ENCODE peak calls at places on chromosome 4, in nine cellular contexts. One of them, this sample, is unnamed.

GRCh38 chr4:138161351-138161750 is 80.8 kb downstream of the SLC7A11 start:
- DNase-seq in ovary: no peak
- DNase-seq in ascending aorta: no peak
- DNase-seq in stomach: no peak
- DNase-seq in foreskin keratinocyte: no peak
- DNase-seq in pancreas: no peak
- DNase-seq in CD4-positive, alpha-beta T cell: no peak
- DNase-seq in cardiac muscle cell: no peak
- DNase-seq in sigmoid colon: no peak
- DNase-seq in this sample: no peak

GRCh38 chr4:306551-306961 is 1.3 kb upstream of the ZNF732 start:
- DNase-seq in ovary: no peak
- DNase-seq in ascending aorta: no peak
- DNase-seq in stomach: no peak
- DNase-seq in foreskin keratinocyte: no peak
- DNase-seq in pancreas: no peak
- DNase-seq in CD4-positive, alpha-beta T cell: no peak
- DNase-seq in cardiac muscle cell: no peak
- DNase-seq in sigmoid colon: no peak
- DNase-seq in this sample: no peak

GRCh38 chr4:140579278-140579677 is 10.5 kb upstream of the UCP1 start:
- DNase-seq in ovary: no peak
- DNase-seq in ascending aorta: no peak
- DNase-seq in stomach: no peak
- DNase-seq in foreskin keratinocyte: no peak
- DNase-seq in pancreas: no peak
- DNase-seq in CD4-positive, alpha-beta T cell: no peak
- DNase-seq in cardiac muscle cell: no peak
- DNase-seq in sigmoid colon: no peak
- DNase-seq in this sample: no peak

GRCh38 chr4:175827510-175827909 is 15.4 kb upstream of the GPM6A start:
- DNase-seq in ovary: no peak
- DNase-seq in ascending aorta: no peak
- DNase-seq in stomach: no peak
- DNase-seq in foreskin keratinocyte: no peak
- DNase-seq in pancreas: no peak
- DNase-seq in CD4-positive, alpha-beta T cell: no peak
- DNase-seq in cardiac muscle cell: no peak
- DNase-seq in sigmoid colon: no peak
- DNase-seq in this sample: no peak

GRCh38 chr4:131348258-131348657 is 1800.8 kb upstream of the PCDH10 start:
- DNase-seq in ovary: no peak
- DNase-seq in ascending aorta: no peak
- DNase-seq in stomach: no peak
- DNase-seq in foreskin keratinocyte: no peak
- DNase-seq in pancreas: no peak
- DNase-seq in CD4-positive, alpha-beta T cell: no peak
- DNase-seq in cardiac muscle cell: no peak
- DNase-seq in sigmoid colon: no peak
- DNase-seq in this sample: no peak

GRCh38 chr4:92304636-92305035 is 870 bp downstream of the GRID2 start:
- DNase-seq in ovary: no peak
- DNase-seq in ascending aorta: no peak
- DNase-seq in stomach: no peak
- DNase-seq in foreskin keratinocyte: no peak
- DNase-seq in pancreas: no peak
- DNase-seq in CD4-positive, alpha-beta T cell: no peak
- DNase-seq in cardiac muscle cell: peak
- DNase-seq in sigmoid colon: no peak
- DNase-seq in this sample: no peak

GRCh38 chr4:54669831-54670230 is 12.1 kb downstream of the KIT start:
- DNase-seq in ovary: no peak
- DNase-seq in ascending aorta: no peak
- DNase-seq in stomach: no peak
- DNase-seq in foreskin keratinocyte: no peak
- DNase-seq in pancreas: no peak
- DNase-seq in CD4-positive, alpha-beta T cell: no peak
- DNase-seq in cardiac muscle cell: no peak
- DNase-seq in sigmoid colon: no peak
- DNase-seq in this sample: no peak

GRCh38 chr4:1714303-1715001 is 2.3 kb upstream of the SLBP start:
- DNase-seq in ovary: no peak
- DNase-seq in ascending aorta: no peak
- DNase-seq in stomach: no peak
- DNase-seq in foreskin keratinocyte: no peak
- DNase-seq in pancreas: no peak
- DNase-seq in CD4-positive, alpha-beta T cell: no peak
- DNase-seq in cardiac muscle cell: no peak
- DNase-seq in sigmoid colon: no peak
- DNase-seq in this sample: no peak

GRCh38 chr4:63348735-63349673 is 1060.2 kb downstream of the TECRL start:
- DNase-seq in ovary: no peak
- DNase-seq in ascending aorta: no peak
- DNase-seq in stomach: no peak
- DNase-seq in foreskin keratinocyte: no peak
- DNase-seq in pancreas: no peak
- DNase-seq in CD4-positive, alpha-beta T cell: no peak
- DNase-seq in cardiac muscle cell: no peak
- DNase-seq in sigmoid colon: peak
- DNase-seq in this sample: no peak

GRCh38 chr4:116118216-116118615 is 967.2 kb downstream of the TRAM1L1 start:
- DNase-seq in ovary: no peak
- DNase-seq in ascending aorta: no peak
- DNase-seq in stomach: no peak
- DNase-seq in foreskin keratinocyte: no peak
- DNase-seq in pancreas: no peak
- DNase-seq in CD4-positive, alpha-beta T cell: no peak
- DNase-seq in cardiac muscle cell: no peak
- DNase-seq in sigmoid colon: no peak
- DNase-seq in this sample: no peak

GRCh38 chr4:157151711-157152110 is 68.8 kb upstream of the GRIA2 start:
- DNase-seq in ovary: no peak
- DNase-seq in ascending aorta: no peak
- DNase-seq in stomach: no peak
- DNase-seq in foreskin keratinocyte: no peak
- DNase-seq in pancreas: no peak
- DNase-seq in CD4-positive, alpha-beta T cell: no peak
- DNase-seq in cardiac muscle cell: peak
- DNase-seq in sigmoid colon: no peak
- DNase-seq in this sample: no peak

GRCh38 chr4:147830102-147830463 is 98.2 kb downstream of the ARHGAP10 start:
- DNase-seq in ovary: no peak
- DNase-seq in ascending aorta: no peak
- DNase-seq in stomach: no peak
- DNase-seq in foreskin keratinocyte: no peak
- DNase-seq in pancreas: no peak
- DNase-seq in CD4-positive, alpha-beta T cell: no peak
- DNase-seq in cardiac muscle cell: no peak
- DNase-seq in sigmoid colon: no peak
- DNase-seq in this sample: no peak

GRCh38 chr4:15675363-15675762 is 6.3 kb upstream of the FAM200B start:
- DNase-seq in ovary: no peak
- DNase-seq in ascending aorta: no peak
- DNase-seq in stomach: no peak
- DNase-seq in foreskin keratinocyte: no peak
- DNase-seq in pancreas: no peak
- DNase-seq in CD4-positive, alpha-beta T cell: no peak
- DNase-seq in cardiac muscle cell: no peak
- DNase-seq in sigmoid colon: no peak
- DNase-seq in this sample: no peak

GRCh38 chr4:6403400-6403685 is 69.1 kb downstream of the PPP2R2C start:
- DNase-seq in ovary: no peak
- DNase-seq in ascending aorta: no peak
- DNase-seq in stomach: no peak
- DNase-seq in foreskin keratinocyte: no peak
- DNase-seq in pancreas: no peak
- DNase-seq in CD4-positive, alpha-beta T cell: no peak
- DNase-seq in cardiac muscle cell: peak
- DNase-seq in sigmoid colon: no peak
- DNase-seq in this sample: no peak

GRCh38 chr4:99159699-99160098 is 15.6 kb upstream of the ADH4 start:
- DNase-seq in ovary: no peak
- DNase-seq in ascending aorta: no peak
- DNase-seq in stomach: no peak
- DNase-seq in foreskin keratinocyte: no peak
- DNase-seq in pancreas: no peak
- DNase-seq in CD4-positive, alpha-beta T cell: no peak
- DNase-seq in cardiac muscle cell: no peak
- DNase-seq in sigmoid colon: no peak
- DNase-seq in this sample: no peak

GRCh38 chr4:113636877-113637276 is 124.7 kb downstream of the CAMK2D start:
- DNase-seq in ovary: no peak
- DNase-seq in ascending aorta: no peak
- DNase-seq in stomach: no peak
- DNase-seq in foreskin keratinocyte: no peak
- DNase-seq in pancreas: no peak
- DNase-seq in CD4-positive, alpha-beta T cell: peak
- DNase-seq in cardiac muscle cell: peak
- DNase-seq in sigmoid colon: no peak
- DNase-seq in this sample: no peak

DNA sequence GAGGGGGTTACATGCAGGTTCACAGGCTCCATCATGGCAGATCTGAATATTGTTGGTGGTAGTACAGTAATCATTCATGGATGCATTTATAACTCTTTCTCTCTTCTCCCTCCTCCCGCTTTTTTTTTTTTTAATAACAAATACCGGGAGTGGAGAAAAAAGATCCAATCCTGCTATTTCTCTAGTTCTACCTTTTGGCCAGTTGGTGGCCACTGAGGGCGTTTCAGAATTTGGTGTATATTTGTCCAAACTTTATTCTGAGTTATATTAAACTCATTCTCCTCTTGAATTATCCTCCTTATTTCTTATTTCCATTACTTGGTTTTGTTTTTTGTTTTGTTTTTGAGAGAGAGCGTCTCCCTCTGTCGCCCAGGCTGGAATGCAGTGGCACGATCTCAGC is 74.8 kb downstream of the HMGB2 start:
- DNase-seq in ovary: no peak
- DNase-seq in ascending aorta: no peak
- DNase-seq in stomach: no peak
- DNase-seq in foreskin keratinocyte: no peak
- DNase-seq in pancreas: no peak
- DNase-seq in CD4-positive, alpha-beta T cell: no peak
- DNase-seq in cardiac muscle cell: no peak
- DNase-seq in sigmoid colon: no peak
- DNase-seq in this sample: no peak
- TF ChIP-seq CTCF in ovary: no peak
- TF ChIP-seq CTCF in ascending aorta: no peak
- TF ChIP-seq CTCF in stomach: no peak
- TF ChIP-seq CTCF in foreskin keratinocyte: no peak
- TF ChIP-seq CTCF in pancreas: no peak
- TF ChIP-seq CTCF in CD4-positive, alpha-beta T cell: no peak
- TF ChIP-seq CTCF in cardiac muscle cell: no peak
- TF ChIP-seq CTCF in sigmoid colon: no peak
- TF ChIP-seq CTCF in this sample: no peak

GRCh38 chr4:73344106-73344505 is 60.0 kb upstream of the ALB start:
- DNase-seq in ovary: no peak
- DNase-seq in ascending aorta: no peak
- DNase-seq in stomach: no peak
- DNase-seq in foreskin keratinocyte: no peak
- DNase-seq in pancreas: no peak
- DNase-seq in CD4-positive, alpha-beta T cell: no peak
- DNase-seq in cardiac muscle cell: no peak
- DNase-seq in sigmoid colon: no peak
- DNase-seq in this sample: no peak

GRCh38 chr4:73348185-73348584 is 55.9 kb upstream of the ALB start:
- DNase-seq in ovary: no peak
- DNase-seq in ascending aorta: no peak
- DNase-seq in stomach: no peak
- DNase-seq in foreskin keratinocyte: no peak
- DNase-seq in pancreas: no peak
- DNase-seq in CD4-positive, alpha-beta T cell: no peak
- DNase-seq in cardiac muscle cell: no peak
- DNase-seq in sigmoid colon: no peak
- DNase-seq in this sample: no peak

GRCh38 chr4:73343432-73343831 is 60.7 kb upstream of the ALB start:
- DNase-seq in ovary: no peak
- DNase-seq in ascending aorta: no peak
- DNase-seq in stomach: no peak
- DNase-seq in foreskin keratinocyte: no peak
- DNase-seq in pancreas: no peak
- DNase-seq in CD4-positive, alpha-beta T cell: no peak
- DNase-seq in cardiac muscle cell: no peak
- DNase-seq in sigmoid colon: no peak
- DNase-seq in this sample: no peak

GRCh38 chr4:73345399-73345975 is 58.6 kb upstream of the ALB start:
- DNase-seq in ovary: no peak
- DNase-seq in ascending aorta: no peak
- DNase-seq in stomach: no peak
- DNase-seq in foreskin keratinocyte: no peak
- DNase-seq in pancreas: no peak
- DNase-seq in CD4-positive, alpha-beta T cell: no peak
- DNase-seq in cardiac muscle cell: peak
- DNase-seq in sigmoid colon: no peak
- DNase-seq in this sample: no peak

GRCh38 chr4:73347497-73347896 is 56.6 kb upstream of the ALB start:
- DNase-seq in ovary: no peak
- DNase-seq in ascending aorta: no peak
- DNase-seq in stomach: no peak
- DNase-seq in foreskin keratinocyte: no peak
- DNase-seq in pancreas: no peak
- DNase-seq in CD4-positive, alpha-beta T cell: no peak
- DNase-seq in cardiac muscle cell: no peak
- DNase-seq in sigmoid colon: no peak
- DNase-seq in this sample: no peak
- H3K27ac ChIP-seq in ovary: no peak
- H3K27ac ChIP-seq in ascending aorta: no peak
- H3K27ac ChIP-seq in stomach: no peak
- H3K27ac ChIP-seq in foreskin keratinocyte: no peak
- H3K27ac ChIP-seq in pancreas: no peak
- H3K27ac ChIP-seq in CD4-positive, alpha-beta T cell: no peak
- H3K27ac ChIP-seq in cardiac muscle cell: no peak
- H3K27ac ChIP-seq in sigmoid colon: no peak
- H3K27ac ChIP-seq in this sample: no peak

GRCh38 chr4:146585761-146586333 is 52.8 kb upstream of the POU4F2 start:
- DNase-seq in ovary: no peak
- DNase-seq in ascending aorta: no peak
- DNase-seq in stomach: no peak
- DNase-seq in foreskin keratinocyte: no peak
- DNase-seq in pancreas: no peak
- DNase-seq in CD4-positive, alpha-beta T cell: no peak
- DNase-seq in cardiac muscle cell: peak
- DNase-seq in sigmoid colon: no peak
- DNase-seq in this sample: no peak

GRCh38 chr4:146577111-146577510 is 55.4 kb upstream of the SLC10A7 start:
- DNase-seq in ovary: no peak
- DNase-seq in ascending aorta: no peak
- DNase-seq in stomach: no peak
- DNase-seq in foreskin keratinocyte: no peak
- DNase-seq in pancreas: no peak
- DNase-seq in CD4-positive, alpha-beta T cell: no peak
- DNase-seq in cardiac muscle cell: peak
- DNase-seq in sigmoid colon: no peak
- DNase-seq in this sample: no peak

GRCh38 chr4:146582864-146583263 is 55.8 kb upstream of the POU4F2 start:
- DNase-seq in ovary: no peak
- DNase-seq in ascending aorta: no peak
- DNase-seq in stomach: no peak
- DNase-seq in foreskin keratinocyte: no peak
- DNase-seq in pancreas: no peak
- DNase-seq in CD4-positive, alpha-beta T cell: no peak
- DNase-seq in cardiac muscle cell: no peak
- DNase-seq in sigmoid colon: no peak
- DNase-seq in this sample: no peak
- TF ChIP-seq CTCF in ovary: no peak
- TF ChIP-seq CTCF in ascending aorta: no peak
- TF ChIP-seq CTCF in stomach: no peak
- TF ChIP-seq CTCF in foreskin keratinocyte: peak
- TF ChIP-seq CTCF in pancreas: no peak
- TF ChIP-seq CTCF in CD4-positive, alpha-beta T cell: no peak
- TF ChIP-seq CTCF in cardiac muscle cell: no peak
- TF ChIP-seq CTCF in sigmoid colon: no peak
- TF ChIP-seq CTCF in this sample: no peak

GRCh38 chr4:158996669-158997074 is 106.2 kb upstream of the RAPGEF2 start:
- DNase-seq in ovary: no peak
- DNase-seq in ascending aorta: no peak
- DNase-seq in stomach: no peak
- DNase-seq in foreskin keratinocyte: peak
- DNase-seq in pancreas: no peak
- DNase-seq in CD4-positive, alpha-beta T cell: no peak
- DNase-seq in cardiac muscle cell: peak
- DNase-seq in sigmoid colon: no peak
- DNase-seq in this sample: peak
- H3K27ac ChIP-seq in ovary: no peak
- H3K27ac ChIP-seq in ascending aorta: no peak
- H3K27ac ChIP-seq in stomach: no peak
- H3K27ac ChIP-seq in foreskin keratinocyte: peak
- H3K27ac ChIP-seq in pancreas: no peak
- H3K27ac ChIP-seq in CD4-positive, alpha-beta T cell: no peak
- H3K27ac ChIP-seq in cardiac muscle cell: no peak
- H3K27ac ChIP-seq in sigmoid colon: peak
- H3K27ac ChIP-seq in this sample: peak